ENCODE peak calls at places on chromosomes 16 and 17, in six cellular contexts. D, H, P, I, N and X are unnamed samples.

GRCh38 chr16:71629617-71630016 is 3.6 kb downstream of the MARVELD3 start:
- DNase-seq in I (no peak), P (no peak), N (no peak), D (no peak), H (no peak), X (no peak)

GRCh38 chr16:80824623-80825364 is 20.4 kb upstream of the CDYL2 start:
- DNase-seq in D (peak), P (peak), N (peak), I (no peak), H (peak), X (peak)

GRCh38 chr16:73057369-73058210 is 9.7 kb upstream of the ZFHX3 start:
- DNase-seq in P (peak), H (no peak), D (peak), I (peak), N (no peak), X (no peak)

GRCh38 chr17:79956853-79957252 is 78.8 kb downstream of the TBC1D16 start:
- DNase-seq in N (no peak), P (no peak), I (no peak), H (no peak), D (no peak), X (no peak)

GRCh38 chr16:2497116-2497630 is 16.6 kb upstream of the ATP6V0C start:
- DNase-seq in I (peak), D (peak), N (no peak), P (no peak), H (no peak), X (no peak)

GRCh38 chr16:30068750-30069574 is 3.4 kb downstream of the ALDOA start:
- DNase-seq in D (peak), I (no peak), H (no peak), P (peak), N (no peak), X (no peak)

GRCh38 chr17:38922538-38923291 is 2.7 kb upstream of the LASP1NB start:
- DNase-seq in H (peak), N (no peak), P (peak), I (peak), D (peak), X (peak)

GRCh38 chr16:27238016-27238587 is 30.5 kb downstream of the NSMCE1 start:
- DNase-seq in H (no peak), D (no peak), I (no peak), N (no peak), P (no peak), X (no peak)

GRCh38 chr17:82332669-82333278 is 792 bp downstream of the SECTM1 start:
- DNase-seq in P (peak), D (peak), I (peak), H (no peak), N (no peak), X (no peak)

DNA sequence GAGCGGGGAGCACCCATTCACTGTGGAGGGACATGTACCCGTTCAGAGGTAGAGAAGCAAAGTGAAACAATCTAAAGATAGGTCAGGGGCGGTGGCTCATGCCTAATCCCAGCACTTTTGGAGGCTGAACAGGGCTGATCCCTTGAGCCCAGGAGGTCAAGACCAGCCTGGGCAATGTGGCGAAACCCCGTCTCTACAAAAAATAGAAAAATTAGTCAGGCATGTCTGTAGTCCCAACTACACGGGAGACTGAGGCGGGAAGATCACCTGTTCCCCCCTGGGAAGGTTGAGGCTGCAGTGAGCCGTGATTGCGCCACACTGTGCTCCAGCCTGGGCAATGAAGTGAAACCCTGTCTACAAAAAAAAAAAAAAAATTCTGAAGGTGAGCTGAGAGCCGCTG is 21.7 kb downstream of the MYL4 start:
- DNase-seq in N (no peak), D (no peak), P (no peak), H (no peak), I (no peak), X (no peak)
- H3K4me3 ChIP-seq in N (no peak), D (no peak), P (no peak), H (no peak), I (no peak), X (no peak)

GRCh38 chr17:78125138-78125913 is 3.2 kb downstream of the TMC6 start:
- DNase-seq in D (no peak), N (no peak), H (no peak), P (no peak), I (no peak), X (no peak)
- H3K4me3 ChIP-seq in D (no peak), N (no peak), H (no peak), P (no peak), I (peak), X (no peak)

DNA sequence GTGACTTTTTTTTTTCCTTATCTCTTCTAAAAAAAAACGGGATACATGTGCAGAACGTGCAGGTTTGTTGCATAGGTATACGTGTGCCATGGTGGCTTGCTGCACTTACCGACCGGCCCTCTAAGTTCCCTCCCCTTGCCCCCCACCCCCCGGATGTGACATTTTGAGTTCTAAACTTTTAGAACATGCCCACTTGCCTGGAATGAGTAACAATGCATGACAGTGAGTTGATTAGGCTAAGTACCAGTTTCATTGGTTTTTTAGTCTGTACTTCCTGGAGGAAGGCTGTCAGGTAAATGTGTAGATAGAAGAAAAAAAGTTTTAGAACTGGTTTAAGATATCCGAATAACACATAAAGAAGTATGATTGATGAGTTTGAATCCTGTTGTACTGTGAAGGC is 4.0 kb downstream of the BPTF start:
- DNase-seq in P (no peak), N (no peak), H (no peak), D (no peak), I (no peak), X (no peak)
- H3K4me3 ChIP-seq in P (no peak), N (no peak), H (no peak), D (no peak), I (peak), X (no peak)

DNA sequence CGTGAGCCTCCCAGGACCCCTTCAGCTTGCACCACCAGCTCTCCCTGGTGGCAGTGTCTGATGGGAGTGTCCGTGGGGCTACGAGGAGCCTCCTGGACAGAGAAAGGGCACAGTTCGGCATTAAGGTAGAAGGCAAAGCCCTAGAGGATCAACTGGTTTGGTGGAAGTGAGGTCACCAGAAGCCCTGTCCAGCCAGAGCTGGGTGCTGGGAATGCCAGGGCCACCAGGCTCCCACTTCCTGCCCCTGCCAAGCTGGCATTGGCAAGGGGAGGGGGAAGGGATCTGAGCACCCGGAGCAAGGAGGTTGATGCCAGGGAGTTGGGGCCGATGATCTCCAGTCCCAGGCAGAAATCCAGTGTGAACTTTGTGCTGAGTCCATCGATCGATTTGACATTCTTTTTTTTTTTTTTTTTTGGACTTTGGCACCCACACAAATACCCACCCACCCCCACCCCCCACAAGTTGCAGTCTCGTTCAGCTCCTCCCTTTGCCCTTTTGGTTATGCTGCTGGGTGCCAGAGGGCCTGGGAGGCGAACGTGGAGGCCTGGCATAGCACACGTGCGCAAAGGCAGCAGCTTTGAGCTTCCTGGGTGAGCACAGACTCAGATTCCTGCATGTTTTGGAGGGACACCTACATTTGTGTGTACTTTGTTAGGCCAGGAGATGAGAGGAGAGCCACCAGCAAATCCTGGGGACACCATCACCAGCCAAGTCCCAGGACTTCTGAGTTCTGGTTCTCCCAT is 2.1 kb downstream of the NHERF1 start:
- DNase-seq in D (no peak), N (no peak), I (no peak), H (no peak), P (no peak), X (no peak)
- H3K4me3 ChIP-seq in D (no peak), N (peak), I (peak), H (peak), P (peak), X (no peak)

DNA sequence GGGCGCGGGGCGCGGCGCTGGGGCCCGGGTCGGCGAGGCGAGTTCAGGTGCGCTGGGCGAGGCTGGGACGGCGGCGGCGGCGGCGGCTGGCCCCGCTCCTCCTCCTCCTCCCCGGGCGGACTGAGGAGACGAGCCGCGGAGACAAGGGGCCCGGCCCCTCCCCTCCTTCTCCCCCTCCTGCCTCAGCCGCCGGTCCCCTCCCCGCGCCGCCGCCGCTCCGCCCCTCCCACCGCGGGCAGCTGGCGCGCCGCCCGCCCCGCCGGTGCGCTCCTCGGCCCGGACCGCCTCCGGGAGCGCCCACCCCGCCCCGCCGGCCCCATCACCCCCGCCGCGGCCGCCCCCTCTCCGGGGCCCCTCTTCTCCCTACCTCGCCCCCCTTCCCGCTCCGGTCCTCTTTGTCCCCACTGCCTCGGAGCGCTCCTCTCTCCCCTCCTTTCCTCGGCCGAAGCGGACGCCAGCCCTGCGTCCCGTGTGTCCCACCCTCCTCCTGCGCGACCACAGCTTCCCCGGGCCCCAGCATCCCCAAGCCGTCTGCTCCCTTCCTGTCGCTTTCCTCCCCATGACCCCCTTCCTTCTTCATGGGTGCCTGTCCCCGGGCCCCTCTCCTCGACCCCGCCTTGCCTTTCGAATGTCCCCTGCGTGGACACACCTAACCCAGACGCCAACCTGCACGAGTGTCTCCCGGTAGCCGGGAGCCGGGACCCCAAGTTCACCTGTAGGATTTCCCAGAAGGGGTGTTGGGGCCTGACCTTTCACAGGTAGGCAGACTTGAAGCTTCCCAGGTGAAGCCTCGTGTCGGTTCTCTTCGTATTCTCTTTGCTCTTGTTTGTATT is at the start of gene TOX3:
- DNase-seq in D (no peak), I (no peak), P (no peak), H (no peak), N (no peak), X (no peak)
- H3K4me3 ChIP-seq in D (no peak), I (peak), P (no peak), H (no peak), N (no peak), X (no peak)

DNA sequence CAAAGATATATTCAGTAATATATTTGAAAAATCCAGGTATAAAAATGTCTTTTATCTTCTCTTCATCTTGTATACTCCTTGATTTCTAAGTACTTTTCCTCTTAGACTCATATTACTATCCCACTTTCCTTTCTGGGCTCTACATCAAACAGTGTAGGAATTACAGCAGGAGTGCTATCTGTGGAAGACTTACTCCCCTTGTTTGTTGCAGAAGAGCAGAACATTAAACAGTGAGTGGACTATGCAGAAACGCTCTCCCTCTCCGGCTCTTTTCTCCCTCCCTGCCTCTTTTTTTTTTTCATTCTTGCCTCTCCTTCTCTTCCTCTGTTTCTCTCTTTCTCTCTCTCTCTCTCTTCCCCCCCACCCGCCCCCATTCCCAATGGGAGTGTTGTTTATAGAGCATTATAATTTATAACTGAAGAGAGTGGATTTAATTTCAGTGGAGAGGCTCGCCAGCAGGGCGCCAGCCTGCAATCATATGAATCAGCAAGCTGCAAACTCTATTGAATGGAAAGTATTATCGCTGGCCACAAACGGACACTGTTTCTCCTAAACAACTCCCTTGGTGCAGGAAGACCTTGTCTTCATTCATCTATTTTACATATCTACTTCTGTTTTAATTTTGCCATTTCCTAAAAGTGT is 242.3 kb upstream of the TBX2 start:
- DNase-seq in P (peak), I (no peak), D (peak), H (no peak), N (peak), X (peak)
- H3K4me3 ChIP-seq in P (no peak), I (peak), D (peak), H (peak), N (peak), X (no peak)

GRCh38 chr17:72970246-72970645 is 122.2 kb downstream of the SLC39A11 start:
- DNase-seq in P (no peak), H (no peak), D (no peak), N (no peak), I (no peak), X (no peak)

GRCh38 chr17:72970794-72971512 is 121.5 kb downstream of the SLC39A11 start:
- DNase-seq in D (no peak), P (no peak), N (no peak), I (no peak), H (no peak), X (no peak)

GRCh38 chr17:72969293-72969692 is 123.2 kb downstream of the SLC39A11 start:
- DNase-seq in I (no peak), N (no peak), H (no peak), P (no peak), D (no peak), X (no peak)

GRCh38 chr17:72972263-72972951 is 120.1 kb downstream of the SLC39A11 start:
- DNase-seq in H (no peak), N (no peak), P (no peak), I (no peak), D (no peak), X (no peak)

GRCh38 chr17:72971513-72971880 is 121.0 kb downstream of the SLC39A11 start:
- DNase-seq in I (no peak), N (no peak), P (no peak), H (no peak), D (no peak), X (no peak)
- H3K4me3 ChIP-seq in I (no peak), N (no peak), P (no peak), H (no peak), D (no peak), X (no peak)

GRCh38 chr16:69130461-69130860 is 1.9 kb downstream of the CHTF8 start:
- DNase-seq in D (no peak), I (no peak), H (no peak), N (no peak), P (no peak), X (no peak)
- H3K4me3 ChIP-seq in D (no peak), I (no peak), H (peak), N (no peak), P (peak), X (no peak)

DNA sequence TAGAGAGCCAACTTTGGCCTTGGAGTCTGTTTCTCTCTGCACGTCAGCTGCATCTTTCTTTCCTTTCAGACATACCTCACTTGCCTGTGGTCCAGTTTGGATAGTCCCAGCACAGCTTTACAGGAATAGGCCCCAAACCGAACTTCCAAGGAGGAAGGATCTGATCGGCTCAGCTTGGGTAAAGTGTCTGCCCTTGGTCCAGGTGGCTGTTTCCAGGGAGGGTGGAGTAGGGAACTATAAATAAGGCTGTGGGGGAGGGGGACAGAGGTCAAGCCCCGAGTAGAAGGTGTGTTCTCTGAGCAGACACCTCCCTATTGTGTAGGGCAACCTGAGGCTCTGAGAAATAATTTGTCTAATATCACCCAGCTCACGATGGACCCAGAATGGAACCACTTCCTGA is 29.2 kb upstream of the NKD1 start:
- DNase-seq in P (no peak), D (no peak), I (no peak), N (no peak), H (no peak), X (no peak)
- H3K4me3 ChIP-seq in P (no peak), D (no peak), I (no peak), N (no peak), H (no peak), X (no peak)

DNA sequence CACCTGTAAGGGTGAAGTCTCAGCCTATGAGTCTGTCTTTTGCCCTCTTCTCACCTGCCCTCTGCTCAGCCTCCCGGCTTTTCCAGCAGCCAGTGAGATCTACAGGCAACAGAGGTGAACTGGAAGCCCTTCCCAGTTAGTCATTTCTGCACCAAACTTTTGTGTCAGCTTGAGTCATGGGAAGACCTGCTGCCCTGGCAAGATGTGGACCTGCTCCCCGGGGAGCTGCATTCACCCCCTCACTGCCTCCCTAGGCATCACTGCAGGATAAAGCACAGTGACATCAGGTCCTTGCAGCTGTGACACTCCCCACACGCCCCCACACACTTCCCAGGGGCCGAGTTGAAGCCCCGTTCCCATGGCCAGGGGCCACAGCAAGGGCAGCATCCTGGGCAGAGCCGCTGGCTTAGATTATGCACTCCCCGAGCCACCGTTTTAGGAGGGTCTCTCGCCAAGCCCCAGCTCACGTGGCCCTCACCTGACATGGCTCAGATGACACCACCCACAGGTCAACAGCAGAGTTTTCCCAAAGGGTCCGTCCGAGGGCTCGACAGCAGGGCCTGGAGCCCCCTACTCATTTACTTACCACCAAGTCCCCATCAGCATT is 6.5 kb upstream of the ABR start:
- DNase-seq in D (peak), I (no peak), N (peak), H (no peak), P (peak), X (no peak)
- H3K4me3 ChIP-seq in D (no peak), I (peak), N (no peak), H (no peak), P (peak), X (no peak)